ENCODE peak calls at places on chromosome 17, in four cellular contexts. U is astrocyte, X is heart left ventricle, G is tibial artery. B is an unnamed sample.

GRCh38 chr17:30344283-30345088 is 10.6 kb upstream of the TMIGD1 start:
- DNase-seq in G (no peak), X (peak; percentile 34), U (peak; percentile 36), B (peak; percentile 48)

GRCh38 chr17:28404812-28405570 is 1.0 kb downstream of the SLC46A1 start:
- DNase-seq in X (no peak), G (no peak), U (no peak), B (no peak)

GRCh38 chr17:19940722-19941464 is 36.7 kb downstream of the AKAP10 start:
- DNase-seq in G (no peak), U (peak; percentile 74), X (no peak), B (no peak)

GRCh38 chr17:36849871-36850348 is 87.4 kb upstream of the LHX1 start:
- DNase-seq in U (peak; percentile 77), X (no peak), G (no peak), B (no peak)

GRCh38 chr17:27353469-27354050 is 59.6 kb downstream of the WSB1 start:
- DNase-seq in G (peak; percentile 97), U (peak; percentile 83), X (peak; percentile 95), B (peak; percentile 89)

GRCh38 chr17:57939797-57940196 is 15.4 kb downstream of the CUEDC1 start:
- DNase-seq in U (no peak), X (no peak), G (no peak), B (no peak)

GRCh38 chr17:79791354-79792123 is 5.3 kb downstream of the CBX8 start:
- DNase-seq in U (no peak), G (no peak), X (no peak), B (no peak)

GRCh38 chr17:44307387-44308186 is 814 bp upstream of the RUNDC3A start:
- DNase-seq in G (no peak), X (no peak), U (peak; percentile 10), B (no peak)

GRCh38 chr17:65741690-65742089 is 180.2 kb upstream of the AXIN2 start:
- DNase-seq in X (no peak), U (no peak), G (no peak), B (no peak)

GRCh38 chr17:65374966-65375365 is 186.5 kb downstream of the AXIN2 start:
- DNase-seq in U (no peak), G (no peak), X (no peak), B (no peak)

GRCh38 chr17:29677139-29677834 is 54.6 kb upstream of the CORO6 start:
- DNase-seq in G (peak; percentile 78), U (no peak), X (peak; percentile 28), B (no peak)

GRCh38 chr17:37162800-37163199 is 213.0 kb upstream of the C17orf78 start:
- DNase-seq in U (no peak), G (no peak), X (no peak), B (no peak)

GRCh38 chr17:62322313-62322712 is 58.0 kb upstream of the EFCAB3 start:
- DNase-seq in G (no peak), X (no peak), U (no peak), B (no peak)

GRCh38 chr17:45221081-45221996 is at the start of gene FMNL1:
- DNase-seq in G (peak; percentile 76), U (no peak), X (peak; percentile 81), B (no peak)

GRCh38 chr17:31495049-31495885 is 103.8 kb downstream of the RAB11FIP4 start:
- DNase-seq in X (no peak), U (no peak), G (no peak), B (peak; percentile 50)

GRCh38 chr17:80395402-80396151 is 19.4 kb upstream of the ENDOV start:
- DNase-seq in G (no peak), U (no peak), X (no peak), B (no peak)

GRCh38 chr17:32755045-32755805 is 121.7 kb downstream of the MYO1D start:
- DNase-seq in G (no peak), X (no peak), U (peak; percentile 62), B (no peak)

GRCh38 chr17:81471804-81472456 is 40.7 kb downstream of the ACTG1 start:
- DNase-seq in U (no peak), G (peak; percentile 97), X (no peak), B (peak; percentile 66)

GRCh38 chr17:44345497-44346026 is 460 bp downstream of the GRN start:
- DNase-seq in X (peak; percentile 67), U (peak; percentile 15), G (no peak), B (no peak)

GRCh38 chr17:74759941-74760340 is 11.5 kb downstream of the NHERF1 start:
- DNase-seq in G (no peak), X (no peak), U (no peak), B (peak; percentile 88)
- H3K4me1 ChIP-seq in G (peaks cover 23% of the 10 kb centered on the region), X (peaks cover 73% of the 10 kb centered on the region), U (peaks cover 16% of the 10 kb centered on the region), B (peaks cover 3% of the 10 kb centered on the region)

GRCh38 chr17:13601776-13602551 is at the start of gene HS3ST3A1:
- DNase-seq in U (peak; percentile 88), X (peak; percentile 64), G (no peak), B (no peak)
- H3K4me1 ChIP-seq in U (peaks cover 5% of the 10 kb centered on the region), X (peaks cover 12% of the 10 kb centered on the region), G (peaks cover 20% of the 10 kb centered on the region), B (peaks cover 4% of the 10 kb centered on the region)

GRCh38 chr17:82810644-82811430 is 29.0 kb downstream of the ZNF750 start:
- DNase-seq in G (no peak), X (no peak), U (no peak), B (no peak)

GRCh38 chr17:82808006-82808405 is 31.8 kb downstream of the ZNF750 start:
- DNase-seq in G (no peak), U (no peak), X (no peak), B (no peak)

GRCh38 chr17:82807101-82807500 is 32.7 kb downstream of the ZNF750 start:
- DNase-seq in G (no peak), X (no peak), U (no peak), B (no peak)

GRCh38 chr17:82807562-82807961 is 32.3 kb downstream of the ZNF750 start:
- DNase-seq in X (no peak), U (no peak), G (no peak), B (no peak)

GRCh38 chr17:82808921-82809905 is 30.6 kb downstream of the ZNF750 start:
- DNase-seq in G (no peak), U (peak; percentile 32), X (no peak), B (no peak)
- H3K4me1 ChIP-seq in G (peaks cover 12% of the 10 kb centered on the region), U (peaks cover 4% of the 10 kb centered on the region), X (peaks cover 36% of the 10 kb centered on the region), B (peaks cover 10% of the 10 kb centered on the region)

DNA sequence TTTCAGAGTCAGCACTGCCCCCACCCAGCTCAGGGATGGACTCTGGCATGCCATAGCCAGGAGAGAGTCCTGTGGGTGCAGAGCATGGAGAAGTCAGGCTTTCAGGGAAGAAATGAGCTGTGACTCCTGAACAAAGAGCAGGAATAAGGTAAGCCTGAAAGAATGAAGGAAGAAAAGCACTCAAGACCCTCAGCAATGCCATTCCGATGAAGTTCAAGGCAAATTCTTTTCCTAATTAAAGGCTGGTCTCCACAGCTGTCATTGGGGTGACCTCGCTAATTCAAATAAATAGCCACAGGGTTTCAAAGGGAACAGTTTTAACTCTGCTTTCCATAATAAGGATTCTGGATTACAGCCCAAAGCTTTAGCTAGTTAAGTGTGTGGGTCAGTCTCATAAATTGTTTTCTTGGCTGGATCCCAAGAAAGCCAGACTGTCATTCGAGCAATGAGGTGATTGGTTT is 31.7 kb downstream of the TOM1L2 start:
- DNase-seq in G (no peak), X (no peak), U (peak; percentile 88), B (no peak)
- H3K4me1 ChIP-seq in G (peaks cover 53% of the 10 kb centered on the region), X (peaks cover 82% of the 10 kb centered on the region), U (peaks cover 55% of the 10 kb centered on the region), B (no peaks in the 10 kb centered on the region)

DNA sequence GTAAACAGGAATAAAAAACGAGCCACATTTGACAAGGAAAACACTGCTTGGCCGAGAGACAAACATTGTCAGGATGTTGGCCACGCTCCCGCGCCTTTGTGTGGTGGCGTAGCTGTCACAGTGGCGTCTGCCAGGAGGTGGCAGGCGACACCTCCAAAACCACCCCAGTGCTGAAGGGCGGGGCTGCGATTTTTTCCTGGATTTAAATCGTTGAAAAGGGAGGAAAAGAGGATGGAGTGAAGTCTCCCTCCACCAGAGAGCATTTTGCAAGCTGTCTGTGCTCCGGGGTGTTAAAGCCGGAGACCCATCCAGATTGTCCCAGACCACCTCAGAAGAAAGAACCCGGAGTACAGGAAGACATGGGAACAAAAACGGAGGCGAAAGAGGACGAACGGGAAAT is 12.7 kb downstream of the MRM3 start:
- DNase-seq in G (peak; percentile 90), U (peak; percentile 36), X (peak; percentile 85), B (peak; percentile 87)
- H3K4me1 ChIP-seq in G (peaks cover 17% of the 10 kb centered on the region), U (peaks cover 16% of the 10 kb centered on the region), X (peaks cover 17% of the 10 kb centered on the region), B (no peaks in the 10 kb centered on the region)

GRCh38 chr17:48457080-48457836 is 27.2 kb upstream of the SKAP1 start:
- DNase-seq in X (peak; percentile 46), U (peak; percentile 14), G (no peak), B (peak; percentile 20)
- H3K4me1 ChIP-seq in X (no peaks in the 10 kb centered on the region), U (no peaks in the 10 kb centered on the region), G (no peaks in the 10 kb centered on the region), B (no peaks in the 10 kb centered on the region)

GRCh38 chr17:43019418-43019817 is 2.8 kb downstream of the VAT1 start:
- DNase-seq in U (no peak), G (no peak), X (no peak), B (no peak)

GRCh38 chr17:43016216-43016615 is 6.0 kb downstream of the VAT1 start:
- DNase-seq in X (no peak), G (no peak), U (no peak), B (no peak)

GRCh38 chr17:43018932-43019331 is 3.3 kb downstream of the VAT1 start:
- DNase-seq in U (no peak), X (no peak), G (no peak), B (no peak)

GRCh38 chr17:43020030-43020621 is 2.1 kb downstream of the VAT1 start:
- DNase-seq in X (peak; percentile 41), U (no peak), G (no peak), B (no peak)

GRCh38 chr17:43018008-43018853 is 4.0 kb downstream of the VAT1 start:
- DNase-seq in U (no peak), X (no peak), G (no peak), B (no peak)
- H3K4me1 ChIP-seq in U (peaks cover 20% of the 10 kb centered on the region), X (peaks cover 76% of the 10 kb centered on the region), G (peaks cover 26% of the 10 kb centered on the region), B (no peaks in the 10 kb centered on the region)

DNA sequence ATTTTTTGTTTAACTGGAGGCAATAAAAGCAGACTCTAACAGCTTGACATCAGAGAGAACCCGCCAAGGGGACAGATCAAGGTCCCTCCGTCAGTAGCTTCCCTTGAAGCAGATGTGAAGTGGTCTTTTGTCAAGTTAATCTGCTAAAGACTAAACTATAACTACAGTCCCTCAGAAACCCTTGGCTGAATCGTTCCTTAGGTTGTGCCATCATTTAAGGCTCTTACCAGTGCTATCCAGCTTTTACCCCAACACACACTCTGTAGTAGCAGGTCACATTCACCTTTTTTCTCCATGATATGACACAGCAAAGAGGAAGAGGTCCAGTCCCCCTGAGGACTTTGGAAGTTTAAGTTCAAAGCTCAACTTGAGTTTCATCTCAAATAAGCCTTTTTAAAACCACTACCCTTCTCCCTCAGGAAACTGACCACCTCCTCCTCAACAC is 49.7 kb downstream of the ERN1 start:
- DNase-seq in U (no peak), X (no peak), G (no peak), B (no peak)
- H3K4me1 ChIP-seq in U (peaks cover 14% of the 10 kb centered on the region), X (peaks cover 6% of the 10 kb centered on the region), G (peaks cover 17% of the 10 kb centered on the region), B (peaks cover 7% of the 10 kb centered on the region)